ENCODE peak calls at places on chromosome 5, in ten cellular contexts. R, V, Q, N, G, M, W, F, T and C are unnamed samples.

GRCh38 chr5:134101686-134102439 is 12.6 kb upstream of the TCF7 start:
- DNase-seq in R (peak), V (no peak), Q (no peak), N (peak), G (peak), M (no peak), W (peak), F (peak), T (peak), C (no peak)

GRCh38 chr5:90421136-90421535 is 11.6 kb upstream of the CETN3 start:
- DNase-seq in R (no peak), V (no peak), Q (no peak), N (no peak), G (peak), M (no peak), W (peak), F (no peak), T (no peak), C (peak)

GRCh38 chr5:171907731-171908343 is 98.6 kb downstream of the FBXW11 start:
- DNase-seq in R (peak), V (no peak), Q (peak), N (peak), G (peak), M (no peak), W (peak), F (peak), T (no peak), C (peak)

GRCh38 chr5:4651811-4652565 is 488.1 kb upstream of the ADAMTS16 start:
- DNase-seq in R (peak), V (no peak), Q (no peak), N (no peak), G (no peak), M (no peak), W (no peak), F (no peak), T (no peak), C (no peak)

GRCh38 chr5:112479418-112479817 is 60.3 kb upstream of the EPB41L4A start:
- DNase-seq in R (peak), V (no peak), Q (no peak), N (peak), G (no peak), M (peak), W (no peak), F (no peak), T (no peak), C (peak)

GRCh38 chr5:72599519-72600400 is 92.5 kb upstream of the ZNF366 start:
- DNase-seq in R (peak), V (no peak), Q (no peak), N (no peak), G (no peak), M (no peak), W (peak), F (no peak), T (no peak), C (peak)

GRCh38 chr5:15645376-15645775 is 145.4 kb downstream of the FBXL7 start:
- DNase-seq in R (peak), V (no peak), Q (no peak), N (no peak), G (no peak), M (no peak), W (no peak), F (no peak), T (no peak), C (peak)

GRCh38 chr5:34563951-34564705 is 92.0 kb upstream of the RAI14 start:
- DNase-seq in R (peak), V (no peak), Q (no peak), N (no peak), G (no peak), M (no peak), W (no peak), F (no peak), T (no peak), C (peak)

GRCh38 chr5:55441954-55442353 is 92.8 kb downstream of the PLPP1 start:
- DNase-seq in R (no peak), V (no peak), Q (no peak), N (no peak), G (no peak), M (no peak), W (no peak), F (no peak), T (no peak), C (no peak)

GRCh38 chr5:10913846-10914245 is 152.8 kb upstream of the DAP start:
- DNase-seq in R (peak), V (no peak), Q (no peak), N (no peak), G (peak), M (no peak), W (no peak), F (no peak), T (no peak), C (peak)

GRCh38 chr5:113329981-113330380 is 104.8 kb downstream of the TSSK1B start:
- DNase-seq in R (no peak), V (no peak), Q (no peak), N (no peak), G (no peak), M (no peak), W (no peak), F (no peak), T (no peak), C (no peak)

GRCh38 chr5:180643191-180643851 is 6.1 kb downstream of the FLT4 start:
- DNase-seq in R (no peak), V (no peak), Q (no peak), N (no peak), G (no peak), M (no peak), W (no peak), F (no peak), T (peak), C (no peak)

GRCh38 chr5:66931651-66932050 is 264.9 kb downstream of the CD180 start:
- DNase-seq in R (no peak), V (no peak), Q (no peak), N (no peak), G (no peak), M (no peak), W (no peak), F (no peak), T (no peak), C (no peak)

GRCh38 chr5:145180341-145180740 is 654.8 kb downstream of the PRELID2 start:
- DNase-seq in R (no peak), V (no peak), Q (no peak), N (no peak), G (no peak), M (no peak), W (no peak), F (no peak), T (no peak), C (no peak)

GRCh38 chr5:122311400-122311887 is 593 bp upstream of the SNCAIP start:
- DNase-seq in R (no peak), V (no peak), Q (no peak), N (no peak), G (no peak), M (no peak), W (peak), F (no peak), T (no peak), C (no peak)

GRCh38 chr5:103092676-103093075 is 27.3 kb downstream of the GIN1 start:
- DNase-seq in R (no peak), V (no peak), Q (no peak), N (no peak), G (no peak), M (no peak), W (no peak), F (no peak), T (no peak), C (no peak)

GRCh38 chr5:1725641-1726468 is 73.8 kb downstream of the MRPL36 start:
- DNase-seq in R (no peak), V (no peak), Q (no peak), N (no peak), G (no peak), M (peak), W (no peak), F (peak), T (no peak), C (no peak)

GRCh38 chr5:137415231-137415681 is 83.9 kb downstream of the SPOCK1 start:
- DNase-seq in R (peak), V (no peak), Q (no peak), N (no peak), G (no peak), M (no peak), W (no peak), F (no peak), T (no peak), C (peak)

GRCh38 chr5:54558362-54558761 is 40.8 kb downstream of the SNX18 start:
- DNase-seq in R (peak), V (no peak), Q (no peak), N (peak), G (no peak), M (no peak), W (no peak), F (no peak), T (no peak), C (peak)

GRCh38 chr5:102903074-102903871 is 148.2 kb downstream of the PAM start:
- DNase-seq in R (no peak), V (no peak), Q (peak), N (no peak), G (no peak), M (no peak), W (no peak), F (no peak), T (no peak), C (peak)

GRCh38 chr5:51632027-51632426 is 248.8 kb downstream of the ISL1 start:
- DNase-seq in R (no peak), V (no peak), Q (no peak), N (no peak), G (no peak), M (no peak), W (no peak), F (no peak), T (no peak), C (no peak)

GRCh38 chr5:53211799-53212198 is 102.2 kb upstream of the MOCS2 start:
- DNase-seq in R (peak), V (no peak), Q (no peak), N (no peak), G (no peak), M (no peak), W (no peak), F (no peak), T (no peak), C (peak)

GRCh38 chr5:63111891-63112290 is 533.3 kb downstream of the LRRC70 start:
- DNase-seq in R (no peak), V (no peak), Q (no peak), N (no peak), G (no peak), M (no peak), W (no peak), F (no peak), T (no peak), C (no peak)

GRCh38 chr5:15598294-15598902 is 98.4 kb downstream of the FBXL7 start:
- DNase-seq in R (no peak), V (no peak), Q (peak), N (peak), G (peak), M (no peak), W (peak), F (no peak), T (no peak), C (no peak)

GRCh38 chr5:139648205-139649081 is at the start of gene CXXC5:
- DNase-seq in R (peak), V (peak), Q (peak), N (peak), G (peak), M (no peak), W (peak), F (peak), T (peak), C (peak)

GRCh38 chr5:69416180-69416579 is 1.3 kb downstream of the MARVELD2 start:
- DNase-seq in R (no peak), V (no peak), Q (no peak), N (no peak), G (no peak), M (no peak), W (no peak), F (no peak), T (no peak), C (no peak)

GRCh38 chr5:65072836-65073620 is 304.3 kb downstream of the CWC27 start:
- DNase-seq in R (peak), V (peak), Q (no peak), N (peak), G (peak), M (no peak), W (peak), F (no peak), T (no peak), C (peak)

GRCh38 chr5:106380736-106381135 is 1290.0 kb downstream of the EFNA5 start:
- DNase-seq in R (peak), V (no peak), Q (no peak), N (no peak), G (no peak), M (no peak), W (no peak), F (no peak), T (no peak), C (peak)

GRCh38 chr5:112174959-112175594 is 244.0 kb downstream of the EPB41L4A start:
- DNase-seq in R (peak), V (no peak), Q (peak), N (peak), G (peak), M (no peak), W (peak), F (no peak), T (no peak), C (peak)

GRCh38 chr5:128546658-128547281 is 8.7 kb upstream of the FBN2 start:
- DNase-seq in R (peak), V (no peak), Q (no peak), N (no peak), G (no peak), M (no peak), W (no peak), F (no peak), T (no peak), C (no peak)